ENCODE peak calls at places on chromosomes 4 and X, in six cellular contexts. D is DMS153; Q is activated CD4-positive, alpha-beta T cell treated with anti-CD3 and anti-CD28 coated beads, Interleukin-2, amount 50 U/mL, for 4 hours; J is Caki2; S is HFF-Myc; G is Daoy. C is an unnamed sample.

GRCh38 chr4:24519649-24520048 is 64.7 kb downstream of the DHX15 start:
- DNase-seq in D (no peak), Q (no peak), J (peak), S (no peak), G (no peak), C (no peak)

GRCh38 chrX:134537179-134537945 is 77.4 kb downstream of the HPRT1 start:
- DNase-seq in D (no peak), Q (no peak), J (peak), S (no peak), G (peak), C (no peak)

GRCh38 chrX:48508400-48509244 is at the start of gene PORCN:
- DNase-seq in D (peak), Q (peak), J (peak), S (no peak), G (peak), C (no peak)

GRCh38 chr4:152500798-152501434 is 35.0 kb downstream of the FBXW7 start:
- DNase-seq in D (peak), Q (peak), J (peak), S (peak), G (peak), C (peak)

GRCh38 chr4:5865896-5866599 is 26.8 kb downstream of the CRMP1 start:
- DNase-seq in D (no peak), Q (no peak), J (no peak), S (no peak), G (peak), C (no peak)

GRCh38 chr4:176721459-176721858 is 71.3 kb downstream of the VEGFC start:
- DNase-seq in D (no peak), Q (no peak), J (no peak), S (no peak), G (no peak), C (no peak)

GRCh38 chrX:118350221-118350620 is 4.3 kb downstream of the WDR44 start:
- DNase-seq in D (no peak), Q (no peak), J (no peak), S (no peak), G (peak), C (no peak)

GRCh38 chr4:179272282-179272681 is 1830.0 kb upstream of the AGA start:
- DNase-seq in D (no peak), Q (no peak), J (no peak), S (no peak), G (no peak), C (no peak)

GRCh38 chrX:40420899-40421729 is 159.7 kb upstream of the ATP6AP2 start:
- DNase-seq in D (no peak), Q (no peak), J (peak), S (no peak), G (peak), C (no peak)

GRCh38 chr4:88841635-88842034 is 144.0 kb upstream of the NAP1L5 start:
- DNase-seq in D (no peak), Q (no peak), J (no peak), S (peak), G (no peak), C (no peak)

GRCh38 chrX:123851010-123851409 is 8.8 kb upstream of the XIAP start:
- DNase-seq in D (no peak), Q (no peak), J (no peak), S (no peak), G (no peak), C (no peak)

GRCh38 chrX:16834811-16835210 is 35.4 kb downstream of the RBBP7 start:
- DNase-seq in D (no peak), Q (no peak), J (no peak), S (no peak), G (no peak), C (no peak)

GRCh38 chrX:11504234-11504633 is 161.5 kb downstream of the ARHGAP6 start:
- DNase-seq in D (no peak), Q (no peak), J (no peak), S (no peak), G (no peak), C (no peak)

GRCh38 chr4:166197166-166197565 is 324.1 kb downstream of the TLL1 start:
- DNase-seq in D (no peak), Q (no peak), J (no peak), S (no peak), G (no peak), C (no peak)

GRCh38 chr4:70927502-70928139 is 25.5 kb downstream of the MOB1B start:
- DNase-seq in D (no peak), Q (no peak), J (no peak), S (no peak), G (no peak), C (no peak)

GRCh38 chr4:19936471-19936870 is 315.2 kb upstream of the SLIT2 start:
- DNase-seq in D (no peak), Q (no peak), J (no peak), S (peak), G (peak), C (peak)

GRCh38 chr4:80331693-80332092 is 3.8 kb upstream of the CFAP299 start:
- DNase-seq in D (no peak), Q (no peak), J (no peak), S (no peak), G (no peak), C (no peak)

GRCh38 chrX:10110984-10111363 is 45.8 kb upstream of the CLCN4 start:
- DNase-seq in D (no peak), Q (peak), J (no peak), S (no peak), G (no peak), C (no peak)

GRCh38 chr4:4182835-4183568 is 43.7 kb downstream of the OTOP1 start:
- DNase-seq in D (peak), Q (no peak), J (no peak), S (no peak), G (peak), C (no peak)

GRCh38 chr4:105994841-105995240 is 99.6 kb downstream of the NPNT start:
- DNase-seq in D (no peak), Q (no peak), J (no peak), S (no peak), G (no peak), C (no peak)

GRCh38 chr4:84499065-84499982 is at the start of gene NKX6-1:
- DNase-seq in D (peak), Q (no peak), J (no peak), S (no peak), G (peak), C (no peak)

GRCh38 chrX:44596277-44596676 is 53.6 kb upstream of the FUNDC1 start:
- DNase-seq in D (no peak), Q (no peak), J (no peak), S (no peak), G (no peak), C (no peak)

GRCh38 chr4:110073045-110073845 is 125.2 kb downstream of the ELOVL6 start:
- DNase-seq in D (no peak), Q (no peak), J (no peak), S (no peak), G (no peak), C (no peak)

GRCh38 chr4:85028910-85029309 is 62.4 kb upstream of the WDFY3 start:
- DNase-seq in D (no peak), Q (no peak), J (no peak), S (peak), G (peak), C (no peak)

GRCh38 chr4:180784940-180785339 is 1458.3 kb upstream of the TENM3 start:
- DNase-seq in D (no peak), Q (no peak), J (no peak), S (no peak), G (no peak), C (no peak)

GRCh38 chr4:128524311-128524710 is 236.7 kb upstream of the PGRMC2 start:
- DNase-seq in D (no peak), Q (no peak), J (peak), S (no peak), G (peak), C (no peak)

GRCh38 chr4:14428125-14428524 is 574.2 kb upstream of the CPEB2 start:
- DNase-seq in D (no peak), Q (no peak), J (no peak), S (no peak), G (no peak), C (no peak)